ENCODE peak calls at places on chromosomes 16 and 17, in ten cellular contexts. T is germinal center; W is fibroblast of lung; A is lung; L is activated gamma-delta T cell treated with anti-CD3 and anti-CD28 coated beads, Interleukin-2, amount 50 U/mL, for 16 hours; B is naive thymus-derived CD4-positive, alpha-beta T cell; R is AG08395; Y is mesenteric fat pad; U is AML-193; H is occipital lobe. N is an unnamed sample.

GRCh38 chr16:70715860-70716357 is 30.1 kb upstream of the MTSS2 start:
- DNase-seq in T (no peak), W (peak; percentile 95), A (no peak), L (no peak), B (no peak), R (no peak), Y (no peak), U (no peak), H (peak; percentile 30), N (no peak)

GRCh38 chr17:5203908-5204294 is 12.2 kb upstream of the ZNF594 start:
- DNase-seq in T (no peak), W (peak; percentile 75), A (no peak), L (no peak), B (no peak), R (peak; percentile 60), Y (no peak), U (no peak), H (no peak), N (no peak)

GRCh38 chr16:27439273-27440018 is 37.5 kb downstream of the IL21R start:
- DNase-seq in T (no peak), W (no peak), A (no peak), L (no peak), B (no peak), R (no peak), Y (peak; percentile 69), U (no peak), H (no peak), N (no peak)

GRCh38 chr17:50428831-50429424 is 2.9 kb downstream of the ACSF2 start:
- DNase-seq in T (no peak), W (no peak), A (no peak), L (no peak), B (no peak), R (no peak), Y (no peak), U (no peak), H (no peak), N (no peak)

GRCh38 chr16:10579965-10580918 is at the start of gene EMP2:
- DNase-seq in T (peak; percentile 19), W (peak; percentile 61), A (peak; percentile 81), L (no peak), B (no peak), R (peak; percentile 92), Y (peak; percentile 92), U (no peak), H (no peak), N (no peak)

GRCh38 chr17:17398188-17398927 is 78.4 kb upstream of the MED9 start:
- DNase-seq in T (no peak), W (peak; percentile 41), A (no peak), L (no peak), B (no peak), R (peak; percentile 78), Y (no peak), U (no peak), H (no peak), N (no peak)

GRCh38 chr16:50680907-50681885 is at the start of gene SNX20:
- DNase-seq in T (peak; percentile 90), W (no peak), A (no peak), L (peak; percentile 43), B (no peak), R (no peak), Y (peak; percentile 89), U (peak; percentile 89), H (no peak), N (no peak)

GRCh38 chr16:81597079-81597658 is 152.6 kb downstream of the CMIP start:
- DNase-seq in T (no peak), W (no peak), A (no peak), L (no peak), B (no peak), R (no peak), Y (no peak), U (no peak), H (no peak), N (no peak)

GRCh38 chr17:70564006-70564620 is 394.8 kb downstream of the KCNJ2 start:
- DNase-seq in T (no peak), W (peak; percentile 68), A (no peak), L (no peak), B (no peak), R (no peak), Y (no peak), U (no peak), H (no peak), N (no peak)

GRCh38 chr16:87855852-87856715 is 13.2 kb downstream of the SLC7A5 start:
- DNase-seq in T (peak; percentile 63), W (peak; percentile 56), A (no peak), L (no peak), B (no peak), R (no peak), Y (no peak), U (no peak), H (no peak), N (no peak)

GRCh38 chr17:81309140-81309858 is 14.2 kb upstream of the SLC38A10 start:
- DNase-seq in T (peak; percentile 32), W (peak; percentile 74), A (peak; percentile 93), L (no peak), B (peak; percentile 37), R (peak; percentile 89), Y (peak; percentile 96), U (peak; percentile 96), H (no peak), N (no peak)

GRCh38 chr16:79697562-79698112 is 97.1 kb upstream of the MAF start:
- DNase-seq in T (no peak), W (no peak), A (no peak), L (no peak), B (no peak), R (no peak), Y (no peak), U (no peak), H (no peak), N (no peak)

GRCh38 chr17:32112416-32112815 is 29.9 kb upstream of the RHOT1 start:
- DNase-seq in T (no peak), W (no peak), A (no peak), L (no peak), B (no peak), R (no peak), Y (no peak), U (no peak), H (no peak), N (no peak)

GRCh38 chr17:20009302-20010098 is at the start of gene SPECC1:
- DNase-seq in T (peak; percentile 83), W (peak; percentile 41), A (peak; percentile 28), L (peak; percentile 79), B (peak; percentile 94), R (peak; percentile 81), Y (peak; percentile 96), U (peak; percentile 64), H (no peak), N (peak; percentile 28)

GRCh38 chr16:81560979-81561657 is 116.5 kb downstream of the CMIP start:
- DNase-seq in T (no peak), W (peak; percentile 33), A (no peak), L (no peak), B (no peak), R (no peak), Y (no peak), U (no peak), H (no peak), N (no peak)

GRCh38 chr17:32590974-32591373 is 104.2 kb downstream of the CDK5R1 start:
- DNase-seq in T (no peak), W (no peak), A (no peak), L (no peak), B (no peak), R (no peak), Y (no peak), U (no peak), H (no peak), N (no peak)

GRCh38 chr17:58757162-58757613 is 1.5 kb downstream of the PPM1E start:
- DNase-seq in T (no peak), W (no peak), A (no peak), L (no peak), B (no peak), R (no peak), Y (no peak), U (no peak), H (no peak), N (no peak)

GRCh38 chr17:46053911-46054534 is 55.0 kb downstream of the STH start:
- DNase-seq in T (no peak), W (no peak), A (no peak), L (no peak), B (no peak), R (peak; percentile 9), Y (no peak), U (no peak), H (no peak), N (no peak)

GRCh38 chr17:77391668-77392375 is 251.1 kb downstream of the SEC14L1 start:
- DNase-seq in T (no peak), W (peak; percentile 98), A (no peak), L (no peak), B (no peak), R (peak; percentile 93), Y (no peak), U (no peak), H (no peak), N (no peak)

GRCh38 chr16:28938721-28939120 is 7.0 kb downstream of the CD19 start:
- DNase-seq in T (no peak), W (no peak), A (no peak), L (no peak), B (no peak), R (no peak), Y (no peak), U (no peak), H (no peak), N (no peak)

GRCh38 chr17:49753959-49754391 is 10.0 kb downstream of the FAM117A start:
- DNase-seq in T (no peak), W (no peak), A (no peak), L (no peak), B (no peak), R (no peak), Y (no peak), U (no peak), H (no peak), N (no peak)

GRCh38 chr16:2529961-2530628 is 1.1 kb downstream of the CEMP1 start:
- DNase-seq in T (no peak), W (no peak), A (peak; percentile 29), L (no peak), B (no peak), R (no peak), Y (peak; percentile 89), U (no peak), H (no peak), N (no peak)

GRCh38 chr16:23704772-23705516 is 8.1 kb downstream of the ERN2 start:
- DNase-seq in T (no peak), W (no peak), A (no peak), L (no peak), B (no peak), R (no peak), Y (no peak), U (no peak), H (no peak), N (no peak)

N was measured in iPS DF 19.7.